ENCODE peak calls at places on chromosomes 2 and 18, in nine cellular contexts. One of them, this sample, is unnamed.

GRCh38 chr2:23691576-23691975 is 235.3 kb downstream of the ATAD2B start:
- DNase-seq in non-pigmented ciliary epithelial cell: no peak
- DNase-seq in stimulated activated naive B cell treated with anti-CD40 and anti-IgM and Interleukin-4, amounts not matched to agents 10 μg/mL and 1 μg/mL and 100 μg/mL, for 72 hours: no peak
- DNase-seq in left ventricle myocardium inferior: no peak
- DNase-seq in stimulated activated CD4-positive, alpha-beta T cell treated with anti-CD3 and anti-CD28 coated beads, Interleukin-1b, Interleukin-23, amount 100 ng/mL, for 4 hours: no peak
- DNase-seq in stimulated activated CD8-positive, alpha-beta memory T cell treated with anti-CD3 and anti-CD28 coated beads, Interleukin-15, amount 100 ng/mL, for 4 hours: no peak
- DNase-seq in RKO: no peak
- DNase-seq in heart left ventricle: no peak
- DNase-seq in fibroblast of lung: no peak
- DNase-seq in this sample: no peak

GRCh38 chr2:38146917-38147307 is 71.0 kb upstream of the CYP1B1 start:
- DNase-seq in non-pigmented ciliary epithelial cell: peak; percentile 99
- DNase-seq in stimulated activated naive B cell treated with anti-CD40 and anti-IgM and Interleukin-4, amounts not matched to agents 10 μg/mL and 1 μg/mL and 100 μg/mL, for 72 hours: peak; percentile 44
- DNase-seq in left ventricle myocardium inferior: no peak
- DNase-seq in stimulated activated CD4-positive, alpha-beta T cell treated with anti-CD3 and anti-CD28 coated beads, Interleukin-1b, Interleukin-23, amount 100 ng/mL, for 4 hours: no peak
- DNase-seq in stimulated activated CD8-positive, alpha-beta memory T cell treated with anti-CD3 and anti-CD28 coated beads, Interleukin-15, amount 100 ng/mL, for 4 hours: no peak
- DNase-seq in RKO: peak; percentile 77
- DNase-seq in heart left ventricle: no peak
- DNase-seq in fibroblast of lung: peak; percentile 99
- DNase-seq in this sample: peak; percentile 98

GRCh38 chr2:197993830-197994229 is 189.4 kb downstream of the PLCL1 start:
- DNase-seq in non-pigmented ciliary epithelial cell: no peak
- DNase-seq in stimulated activated naive B cell treated with anti-CD40 and anti-IgM and Interleukin-4, amounts not matched to agents 10 μg/mL and 1 μg/mL and 100 μg/mL, for 72 hours: no peak
- DNase-seq in left ventricle myocardium inferior: no peak
- DNase-seq in stimulated activated CD4-positive, alpha-beta T cell treated with anti-CD3 and anti-CD28 coated beads, Interleukin-1b, Interleukin-23, amount 100 ng/mL, for 4 hours: no peak
- DNase-seq in stimulated activated CD8-positive, alpha-beta memory T cell treated with anti-CD3 and anti-CD28 coated beads, Interleukin-15, amount 100 ng/mL, for 4 hours: no peak
- DNase-seq in RKO: peak; percentile 2
- DNase-seq in heart left ventricle: no peak
- DNase-seq in fibroblast of lung: peak; percentile 38
- DNase-seq in this sample: peak; percentile 81

GRCh38 chr2:155679647-155680046 is 652.9 kb downstream of the NR4A2 start:
- DNase-seq in non-pigmented ciliary epithelial cell: no peak
- DNase-seq in stimulated activated naive B cell treated with anti-CD40 and anti-IgM and Interleukin-4, amounts not matched to agents 10 μg/mL and 1 μg/mL and 100 μg/mL, for 72 hours: no peak
- DNase-seq in left ventricle myocardium inferior: no peak
- DNase-seq in stimulated activated CD4-positive, alpha-beta T cell treated with anti-CD3 and anti-CD28 coated beads, Interleukin-1b, Interleukin-23, amount 100 ng/mL, for 4 hours: no peak
- DNase-seq in stimulated activated CD8-positive, alpha-beta memory T cell treated with anti-CD3 and anti-CD28 coated beads, Interleukin-15, amount 100 ng/mL, for 4 hours: no peak
- DNase-seq in RKO: no peak
- DNase-seq in heart left ventricle: no peak
- DNase-seq in fibroblast of lung: no peak
- DNase-seq in this sample: no peak

GRCh38 chr2:36455011-36455410 is 99.4 kb downstream of the CRIM1 start:
- DNase-seq in non-pigmented ciliary epithelial cell: no peak
- DNase-seq in stimulated activated naive B cell treated with anti-CD40 and anti-IgM and Interleukin-4, amounts not matched to agents 10 μg/mL and 1 μg/mL and 100 μg/mL, for 72 hours: no peak
- DNase-seq in left ventricle myocardium inferior: no peak
- DNase-seq in stimulated activated CD4-positive, alpha-beta T cell treated with anti-CD3 and anti-CD28 coated beads, Interleukin-1b, Interleukin-23, amount 100 ng/mL, for 4 hours: no peak
- DNase-seq in stimulated activated CD8-positive, alpha-beta memory T cell treated with anti-CD3 and anti-CD28 coated beads, Interleukin-15, amount 100 ng/mL, for 4 hours: no peak
- DNase-seq in RKO: no peak
- DNase-seq in heart left ventricle: no peak
- DNase-seq in fibroblast of lung: no peak
- DNase-seq in this sample: no peak

GRCh38 chr2:76731157-76731556 is 791.0 kb downstream of the LRRTM4 start:
- DNase-seq in non-pigmented ciliary epithelial cell: no peak
- DNase-seq in stimulated activated naive B cell treated with anti-CD40 and anti-IgM and Interleukin-4, amounts not matched to agents 10 μg/mL and 1 μg/mL and 100 μg/mL, for 72 hours: no peak
- DNase-seq in left ventricle myocardium inferior: no peak
- DNase-seq in stimulated activated CD4-positive, alpha-beta T cell treated with anti-CD3 and anti-CD28 coated beads, Interleukin-1b, Interleukin-23, amount 100 ng/mL, for 4 hours: no peak
- DNase-seq in stimulated activated CD8-positive, alpha-beta memory T cell treated with anti-CD3 and anti-CD28 coated beads, Interleukin-15, amount 100 ng/mL, for 4 hours: no peak
- DNase-seq in RKO: no peak
- DNase-seq in heart left ventricle: no peak
- DNase-seq in fibroblast of lung: no peak
- DNase-seq in this sample: no peak

GRCh38 chr2:79887747-79888374 is 375.0 kb downstream of the CTNNA2 start:
- DNase-seq in non-pigmented ciliary epithelial cell: peak; percentile 28
- DNase-seq in stimulated activated naive B cell treated with anti-CD40 and anti-IgM and Interleukin-4, amounts not matched to agents 10 μg/mL and 1 μg/mL and 100 μg/mL, for 72 hours: peak; percentile 9
- DNase-seq in left ventricle myocardium inferior: no peak
- DNase-seq in stimulated activated CD4-positive, alpha-beta T cell treated with anti-CD3 and anti-CD28 coated beads, Interleukin-1b, Interleukin-23, amount 100 ng/mL, for 4 hours: no peak
- DNase-seq in stimulated activated CD8-positive, alpha-beta memory T cell treated with anti-CD3 and anti-CD28 coated beads, Interleukin-15, amount 100 ng/mL, for 4 hours: no peak
- DNase-seq in RKO: peak; percentile 61
- DNase-seq in heart left ventricle: no peak
- DNase-seq in fibroblast of lung: peak; percentile 43
- DNase-seq in this sample: peak; percentile 69

GRCh38 chr2:187912956-187913355 is 358.7 kb upstream of the TFPI start:
- DNase-seq in non-pigmented ciliary epithelial cell: no peak
- DNase-seq in stimulated activated naive B cell treated with anti-CD40 and anti-IgM and Interleukin-4, amounts not matched to agents 10 μg/mL and 1 μg/mL and 100 μg/mL, for 72 hours: no peak
- DNase-seq in left ventricle myocardium inferior: no peak
- DNase-seq in stimulated activated CD4-positive, alpha-beta T cell treated with anti-CD3 and anti-CD28 coated beads, Interleukin-1b, Interleukin-23, amount 100 ng/mL, for 4 hours: no peak
- DNase-seq in stimulated activated CD8-positive, alpha-beta memory T cell treated with anti-CD3 and anti-CD28 coated beads, Interleukin-15, amount 100 ng/mL, for 4 hours: no peak
- DNase-seq in RKO: peak; percentile 32
- DNase-seq in heart left ventricle: no peak
- DNase-seq in fibroblast of lung: no peak
- DNase-seq in this sample: no peak

GRCh38 chr2:65974067-65974723 is 460.7 kb upstream of the MEIS1 start:
- DNase-seq in non-pigmented ciliary epithelial cell: no peak
- DNase-seq in stimulated activated naive B cell treated with anti-CD40 and anti-IgM and Interleukin-4, amounts not matched to agents 10 μg/mL and 1 μg/mL and 100 μg/mL, for 72 hours: no peak
- DNase-seq in left ventricle myocardium inferior: no peak
- DNase-seq in stimulated activated CD4-positive, alpha-beta T cell treated with anti-CD3 and anti-CD28 coated beads, Interleukin-1b, Interleukin-23, amount 100 ng/mL, for 4 hours: no peak
- DNase-seq in stimulated activated CD8-positive, alpha-beta memory T cell treated with anti-CD3 and anti-CD28 coated beads, Interleukin-15, amount 100 ng/mL, for 4 hours: no peak
- DNase-seq in RKO: peak; percentile 39
- DNase-seq in heart left ventricle: no peak
- DNase-seq in fibroblast of lung: no peak
- DNase-seq in this sample: peak; percentile 31

GRCh38 chr2:86543335-86543734 is 19.9 kb downstream of the CHMP3 start:
- DNase-seq in non-pigmented ciliary epithelial cell: no peak
- DNase-seq in stimulated activated naive B cell treated with anti-CD40 and anti-IgM and Interleukin-4, amounts not matched to agents 10 μg/mL and 1 μg/mL and 100 μg/mL, for 72 hours: no peak
- DNase-seq in left ventricle myocardium inferior: no peak
- DNase-seq in stimulated activated CD4-positive, alpha-beta T cell treated with anti-CD3 and anti-CD28 coated beads, Interleukin-1b, Interleukin-23, amount 100 ng/mL, for 4 hours: no peak
- DNase-seq in stimulated activated CD8-positive, alpha-beta memory T cell treated with anti-CD3 and anti-CD28 coated beads, Interleukin-15, amount 100 ng/mL, for 4 hours: no peak
- DNase-seq in RKO: no peak
- DNase-seq in heart left ventricle: no peak
- DNase-seq in fibroblast of lung: no peak
- DNase-seq in this sample: no peak

GRCh38 chr2:240060977-240061591 is 7.8 kb upstream of the OR6B3 start:
- DNase-seq in non-pigmented ciliary epithelial cell: peak; percentile 5
- DNase-seq in stimulated activated naive B cell treated with anti-CD40 and anti-IgM and Interleukin-4, amounts not matched to agents 10 μg/mL and 1 μg/mL and 100 μg/mL, for 72 hours: peak; percentile 32
- DNase-seq in left ventricle myocardium inferior: no peak
- DNase-seq in stimulated activated CD4-positive, alpha-beta T cell treated with anti-CD3 and anti-CD28 coated beads, Interleukin-1b, Interleukin-23, amount 100 ng/mL, for 4 hours: peak; percentile 30
- DNase-seq in stimulated activated CD8-positive, alpha-beta memory T cell treated with anti-CD3 and anti-CD28 coated beads, Interleukin-15, amount 100 ng/mL, for 4 hours: no peak
- DNase-seq in RKO: peak; percentile 75
- DNase-seq in heart left ventricle: no peak
- DNase-seq in fibroblast of lung: peak; percentile 27
- DNase-seq in this sample: peak; percentile 45

GRCh38 chr18:48033770-48034650 is 103.6 kb upstream of the SMAD2 start:
- DNase-seq in non-pigmented ciliary epithelial cell: no peak
- DNase-seq in stimulated activated naive B cell treated with anti-CD40 and anti-IgM and Interleukin-4, amounts not matched to agents 10 μg/mL and 1 μg/mL and 100 μg/mL, for 72 hours: no peak
- DNase-seq in left ventricle myocardium inferior: no peak
- DNase-seq in stimulated activated CD4-positive, alpha-beta T cell treated with anti-CD3 and anti-CD28 coated beads, Interleukin-1b, Interleukin-23, amount 100 ng/mL, for 4 hours: no peak
- DNase-seq in stimulated activated CD8-positive, alpha-beta memory T cell treated with anti-CD3 and anti-CD28 coated beads, Interleukin-15, amount 100 ng/mL, for 4 hours: no peak
- DNase-seq in RKO: no peak
- DNase-seq in heart left ventricle: no peak
- DNase-seq in fibroblast of lung: no peak
- DNase-seq in this sample: no peak

GRCh38 chr2:217286833-217287232 is 427.0 kb upstream of the TNP1 start:
- DNase-seq in non-pigmented ciliary epithelial cell: peak; percentile 63
- DNase-seq in stimulated activated naive B cell treated with anti-CD40 and anti-IgM and Interleukin-4, amounts not matched to agents 10 μg/mL and 1 μg/mL and 100 μg/mL, for 72 hours: no peak
- DNase-seq in left ventricle myocardium inferior: no peak
- DNase-seq in stimulated activated CD4-positive, alpha-beta T cell treated with anti-CD3 and anti-CD28 coated beads, Interleukin-1b, Interleukin-23, amount 100 ng/mL, for 4 hours: no peak
- DNase-seq in stimulated activated CD8-positive, alpha-beta memory T cell treated with anti-CD3 and anti-CD28 coated beads, Interleukin-15, amount 100 ng/mL, for 4 hours: no peak
- DNase-seq in RKO: no peak
- DNase-seq in heart left ventricle: no peak
- DNase-seq in fibroblast of lung: peak; percentile 96
- DNase-seq in this sample: no peak

GRCh38 chr2:165070089-165070488 is 114.8 kb upstream of the SLC38A11 start:
- DNase-seq in non-pigmented ciliary epithelial cell: no peak
- DNase-seq in stimulated activated naive B cell treated with anti-CD40 and anti-IgM and Interleukin-4, amounts not matched to agents 10 μg/mL and 1 μg/mL and 100 μg/mL, for 72 hours: no peak
- DNase-seq in left ventricle myocardium inferior: no peak
- DNase-seq in stimulated activated CD4-positive, alpha-beta T cell treated with anti-CD3 and anti-CD28 coated beads, Interleukin-1b, Interleukin-23, amount 100 ng/mL, for 4 hours: no peak
- DNase-seq in stimulated activated CD8-positive, alpha-beta memory T cell treated with anti-CD3 and anti-CD28 coated beads, Interleukin-15, amount 100 ng/mL, for 4 hours: no peak
- DNase-seq in RKO: no peak
- DNase-seq in heart left ventricle: no peak
- DNase-seq in fibroblast of lung: peak; percentile 3
- DNase-seq in this sample: peak; percentile 87

GRCh38 chr18:64720781-64721464 is 572.0 kb upstream of the LINC00305 start:
- DNase-seq in non-pigmented ciliary epithelial cell: no peak
- DNase-seq in stimulated activated naive B cell treated with anti-CD40 and anti-IgM and Interleukin-4, amounts not matched to agents 10 μg/mL and 1 μg/mL and 100 μg/mL, for 72 hours: no peak
- DNase-seq in left ventricle myocardium inferior: no peak
- DNase-seq in stimulated activated CD4-positive, alpha-beta T cell treated with anti-CD3 and anti-CD28 coated beads, Interleukin-1b, Interleukin-23, amount 100 ng/mL, for 4 hours: no peak
- DNase-seq in stimulated activated CD8-positive, alpha-beta memory T cell treated with anti-CD3 and anti-CD28 coated beads, Interleukin-15, amount 100 ng/mL, for 4 hours: no peak
- DNase-seq in RKO: no peak
- DNase-seq in heart left ventricle: no peak
- DNase-seq in fibroblast of lung: no peak
- DNase-seq in this sample: peak; percentile 1

GRCh38 chr18:55280515-55280914 is 307.5 kb downstream of the TCF4 start:
- DNase-seq in non-pigmented ciliary epithelial cell: no peak
- DNase-seq in stimulated activated naive B cell treated with anti-CD40 and anti-IgM and Interleukin-4, amounts not matched to agents 10 μg/mL and 1 μg/mL and 100 μg/mL, for 72 hours: no peak
- DNase-seq in left ventricle myocardium inferior: no peak
- DNase-seq in stimulated activated CD4-positive, alpha-beta T cell treated with anti-CD3 and anti-CD28 coated beads, Interleukin-1b, Interleukin-23, amount 100 ng/mL, for 4 hours: no peak
- DNase-seq in stimulated activated CD8-positive, alpha-beta memory T cell treated with anti-CD3 and anti-CD28 coated beads, Interleukin-15, amount 100 ng/mL, for 4 hours: no peak
- DNase-seq in RKO: no peak
- DNase-seq in heart left ventricle: no peak
- DNase-seq in fibroblast of lung: no peak
- DNase-seq in this sample: no peak

GRCh38 chr18:31499157-31499524 is 1.2 kb downstream of the DSG2 start:
- DNase-seq in non-pigmented ciliary epithelial cell: no peak
- DNase-seq in stimulated activated naive B cell treated with anti-CD40 and anti-IgM and Interleukin-4, amounts not matched to agents 10 μg/mL and 1 μg/mL and 100 μg/mL, for 72 hours: no peak
- DNase-seq in left ventricle myocardium inferior: no peak
- DNase-seq in stimulated activated CD4-positive, alpha-beta T cell treated with anti-CD3 and anti-CD28 coated beads, Interleukin-1b, Interleukin-23, amount 100 ng/mL, for 4 hours: no peak
- DNase-seq in stimulated activated CD8-positive, alpha-beta memory T cell treated with anti-CD3 and anti-CD28 coated beads, Interleukin-15, amount 100 ng/mL, for 4 hours: no peak
- DNase-seq in RKO: peak; percentile 24
- DNase-seq in heart left ventricle: no peak
- DNase-seq in fibroblast of lung: no peak
- DNase-seq in this sample: no peak

GRCh38 chr2:134466141-134466540 is 212.3 kb downstream of the MGAT5 start:
- DNase-seq in non-pigmented ciliary epithelial cell: no peak
- DNase-seq in stimulated activated naive B cell treated with anti-CD40 and anti-IgM and Interleukin-4, amounts not matched to agents 10 μg/mL and 1 μg/mL and 100 μg/mL, for 72 hours: no peak
- DNase-seq in left ventricle myocardium inferior: no peak
- DNase-seq in stimulated activated CD4-positive, alpha-beta T cell treated with anti-CD3 and anti-CD28 coated beads, Interleukin-1b, Interleukin-23, amount 100 ng/mL, for 4 hours: no peak
- DNase-seq in stimulated activated CD8-positive, alpha-beta memory T cell treated with anti-CD3 and anti-CD28 coated beads, Interleukin-15, amount 100 ng/mL, for 4 hours: no peak
- DNase-seq in RKO: peak; percentile 41
- DNase-seq in heart left ventricle: no peak
- DNase-seq in fibroblast of lung: peak; percentile 17
- DNase-seq in this sample: peak; percentile 76

GRCh38 chr2:190649798-190650390 is 1.0 kb downstream of the NAB1 start:
- DNase-seq in non-pigmented ciliary epithelial cell: no peak
- DNase-seq in stimulated activated naive B cell treated with anti-CD40 and anti-IgM and Interleukin-4, amounts not matched to agents 10 μg/mL and 1 μg/mL and 100 μg/mL, for 72 hours: no peak
- DNase-seq in left ventricle myocardium inferior: no peak
- DNase-seq in stimulated activated CD4-positive, alpha-beta T cell treated with anti-CD3 and anti-CD28 coated beads, Interleukin-1b, Interleukin-23, amount 100 ng/mL, for 4 hours: no peak
- DNase-seq in stimulated activated CD8-positive, alpha-beta memory T cell treated with anti-CD3 and anti-CD28 coated beads, Interleukin-15, amount 100 ng/mL, for 4 hours: no peak
- DNase-seq in RKO: peak; percentile 57
- DNase-seq in heart left ventricle: no peak
- DNase-seq in fibroblast of lung: peak; percentile 50
- DNase-seq in this sample: peak; percentile 62

GRCh38 chr2:107235491-107236254 is 349.7 kb upstream of the ST6GAL2 start:
- DNase-seq in non-pigmented ciliary epithelial cell: no peak
- DNase-seq in stimulated activated naive B cell treated with anti-CD40 and anti-IgM and Interleukin-4, amounts not matched to agents 10 μg/mL and 1 μg/mL and 100 μg/mL, for 72 hours: no peak
- DNase-seq in left ventricle myocardium inferior: no peak
- DNase-seq in stimulated activated CD4-positive, alpha-beta T cell treated with anti-CD3 and anti-CD28 coated beads, Interleukin-1b, Interleukin-23, amount 100 ng/mL, for 4 hours: no peak
- DNase-seq in stimulated activated CD8-positive, alpha-beta memory T cell treated with anti-CD3 and anti-CD28 coated beads, Interleukin-15, amount 100 ng/mL, for 4 hours: no peak
- DNase-seq in RKO: no peak
- DNase-seq in heart left ventricle: no peak
- DNase-seq in fibroblast of lung: no peak
- DNase-seq in this sample: peak; percentile 52

GRCh38 chr2:237291138-237291792 is 122.7 kb downstream of the COL6A3 start:
- DNase-seq in non-pigmented ciliary epithelial cell: peak; percentile 97
- DNase-seq in stimulated activated naive B cell treated with anti-CD40 and anti-IgM and Interleukin-4, amounts not matched to agents 10 μg/mL and 1 μg/mL and 100 μg/mL, for 72 hours: no peak
- DNase-seq in left ventricle myocardium inferior: peak; percentile 95
- DNase-seq in stimulated activated CD4-positive, alpha-beta T cell treated with anti-CD3 and anti-CD28 coated beads, Interleukin-1b, Interleukin-23, amount 100 ng/mL, for 4 hours: no peak
- DNase-seq in stimulated activated CD8-positive, alpha-beta memory T cell treated with anti-CD3 and anti-CD28 coated beads, Interleukin-15, amount 100 ng/mL, for 4 hours: no peak
- DNase-seq in RKO: peak; percentile 90
- DNase-seq in heart left ventricle: peak; percentile 99
- DNase-seq in fibroblast of lung: peak; percentile 99
- DNase-seq in this sample: peak; percentile 45

GRCh38 chr2:109348645-109349554 is 219.9 kb downstream of the SH3RF3 start:
- DNase-seq in non-pigmented ciliary epithelial cell: no peak
- DNase-seq in stimulated activated naive B cell treated with anti-CD40 and anti-IgM and Interleukin-4, amounts not matched to agents 10 μg/mL and 1 μg/mL and 100 μg/mL, for 72 hours: no peak
- DNase-seq in left ventricle myocardium inferior: no peak
- DNase-seq in stimulated activated CD4-positive, alpha-beta T cell treated with anti-CD3 and anti-CD28 coated beads, Interleukin-1b, Interleukin-23, amount 100 ng/mL, for 4 hours: no peak
- DNase-seq in stimulated activated CD8-positive, alpha-beta memory T cell treated with anti-CD3 and anti-CD28 coated beads, Interleukin-15, amount 100 ng/mL, for 4 hours: no peak
- DNase-seq in RKO: no peak
- DNase-seq in heart left ventricle: no peak
- DNase-seq in fibroblast of lung: no peak
- DNase-seq in this sample: no peak

GRCh38 chr2:199940373-199940772 is 14.9 kb downstream of the TYW5 start:
- DNase-seq in non-pigmented ciliary epithelial cell: no peak
- DNase-seq in stimulated activated naive B cell treated with anti-CD40 and anti-IgM and Interleukin-4, amounts not matched to agents 10 μg/mL and 1 μg/mL and 100 μg/mL, for 72 hours: no peak
- DNase-seq in left ventricle myocardium inferior: no peak
- DNase-seq in stimulated activated CD4-positive, alpha-beta T cell treated with anti-CD3 and anti-CD28 coated beads, Interleukin-1b, Interleukin-23, amount 100 ng/mL, for 4 hours: no peak
- DNase-seq in stimulated activated CD8-positive, alpha-beta memory T cell treated with anti-CD3 and anti-CD28 coated beads, Interleukin-15, amount 100 ng/mL, for 4 hours: no peak
- DNase-seq in RKO: peak; percentile 80
- DNase-seq in heart left ventricle: no peak
- DNase-seq in fibroblast of lung: peak; percentile 11
- DNase-seq in this sample: peak; percentile 55

GRCh38 chr18:73679941-73680700 is 467.5 kb downstream of the FBXO15 start:
- DNase-seq in non-pigmented ciliary epithelial cell: no peak
- DNase-seq in stimulated activated naive B cell treated with anti-CD40 and anti-IgM and Interleukin-4, amounts not matched to agents 10 μg/mL and 1 μg/mL and 100 μg/mL, for 72 hours: no peak
- DNase-seq in left ventricle myocardium inferior: no peak
- DNase-seq in stimulated activated CD4-positive, alpha-beta T cell treated with anti-CD3 and anti-CD28 coated beads, Interleukin-1b, Interleukin-23, amount 100 ng/mL, for 4 hours: no peak
- DNase-seq in stimulated activated CD8-positive, alpha-beta memory T cell treated with anti-CD3 and anti-CD28 coated beads, Interleukin-15, amount 100 ng/mL, for 4 hours: no peak
- DNase-seq in RKO: no peak
- DNase-seq in heart left ventricle: no peak
- DNase-seq in fibroblast of lung: peak; percentile 80
- DNase-seq in this sample: no peak

GRCh38 chr2:28408764-28409599 is 16.3 kb downstream of the FOSL2 start:
- DNase-seq in non-pigmented ciliary epithelial cell: no peak
- DNase-seq in stimulated activated naive B cell treated with anti-CD40 and anti-IgM and Interleukin-4, amounts not matched to agents 10 μg/mL and 1 μg/mL and 100 μg/mL, for 72 hours: peak; percentile 29
- DNase-seq in left ventricle myocardium inferior: no peak
- DNase-seq in stimulated activated CD4-positive, alpha-beta T cell treated with anti-CD3 and anti-CD28 coated beads, Interleukin-1b, Interleukin-23, amount 100 ng/mL, for 4 hours: peak; percentile 53
- DNase-seq in stimulated activated CD8-positive, alpha-beta memory T cell treated with anti-CD3 and anti-CD28 coated beads, Interleukin-15, amount 100 ng/mL, for 4 hours: peak; percentile 63
- DNase-seq in RKO: no peak
- DNase-seq in heart left ventricle: no peak
- DNase-seq in fibroblast of lung: peak; percentile 98
- DNase-seq in this sample: no peak

GRCh38 chr2:54522624-54523281 is 66.6 kb downstream of the SPTBN1 start:
- DNase-seq in non-pigmented ciliary epithelial cell: no peak
- DNase-seq in stimulated activated naive B cell treated with anti-CD40 and anti-IgM and Interleukin-4, amounts not matched to agents 10 μg/mL and 1 μg/mL and 100 μg/mL, for 72 hours: peak; percentile 43
- DNase-seq in left ventricle myocardium inferior: no peak
- DNase-seq in stimulated activated CD4-positive, alpha-beta T cell treated with anti-CD3 and anti-CD28 coated beads, Interleukin-1b, Interleukin-23, amount 100 ng/mL, for 4 hours: peak; percentile 63
- DNase-seq in stimulated activated CD8-positive, alpha-beta memory T cell treated with anti-CD3 and anti-CD28 coated beads, Interleukin-15, amount 100 ng/mL, for 4 hours: peak; percentile 4
- DNase-seq in RKO: peak; percentile 46
- DNase-seq in heart left ventricle: no peak
- DNase-seq in fibroblast of lung: peak; percentile 45
- DNase-seq in this sample: peak; percentile 89

GRCh38 chr18:58225101-58225500 is 181.1 kb downstream of the NEDD4L start:
- DNase-seq in non-pigmented ciliary epithelial cell: no peak
- DNase-seq in stimulated activated naive B cell treated with anti-CD40 and anti-IgM and Interleukin-4, amounts not matched to agents 10 μg/mL and 1 μg/mL and 100 μg/mL, for 72 hours: peak; percentile 73
- DNase-seq in left ventricle myocardium inferior: no peak
- DNase-seq in stimulated activated CD4-positive, alpha-beta T cell treated with anti-CD3 and anti-CD28 coated beads, Interleukin-1b, Interleukin-23, amount 100 ng/mL, for 4 hours: no peak
- DNase-seq in stimulated activated CD8-positive, alpha-beta memory T cell treated with anti-CD3 and anti-CD28 coated beads, Interleukin-15, amount 100 ng/mL, for 4 hours: no peak
- DNase-seq in RKO: no peak
- DNase-seq in heart left ventricle: no peak
- DNase-seq in fibroblast of lung: peak; percentile 12
- DNase-seq in this sample: no peak

GRCh38 chr2:176136375-176137248 is 7.1 kb downstream of the HOXD8 start:
- DNase-seq in non-pigmented ciliary epithelial cell: no peak
- DNase-seq in stimulated activated naive B cell treated with anti-CD40 and anti-IgM and Interleukin-4, amounts not matched to agents 10 μg/mL and 1 μg/mL and 100 μg/mL, for 72 hours: no peak
- DNase-seq in left ventricle myocardium inferior: no peak
- DNase-seq in stimulated activated CD4-positive, alpha-beta T cell treated with anti-CD3 and anti-CD28 coated beads, Interleukin-1b, Interleukin-23, amount 100 ng/mL, for 4 hours: no peak
- DNase-seq in stimulated activated CD8-positive, alpha-beta memory T cell treated with anti-CD3 and anti-CD28 coated beads, Interleukin-15, amount 100 ng/mL, for 4 hours: no peak
- DNase-seq in RKO: peak; percentile 53
- DNase-seq in heart left ventricle: no peak
- DNase-seq in fibroblast of lung: no peak
- DNase-seq in this sample: peak; percentile 46

GRCh38 chr2:136653836-136654235 is 111.5 kb upstream of the THSD7B start:
- DNase-seq in non-pigmented ciliary epithelial cell: no peak
- DNase-seq in stimulated activated naive B cell treated with anti-CD40 and anti-IgM and Interleukin-4, amounts not matched to agents 10 μg/mL and 1 μg/mL and 100 μg/mL, for 72 hours: no peak
- DNase-seq in left ventricle myocardium inferior: no peak
- DNase-seq in stimulated activated CD4-positive, alpha-beta T cell treated with anti-CD3 and anti-CD28 coated beads, Interleukin-1b, Interleukin-23, amount 100 ng/mL, for 4 hours: no peak
- DNase-seq in stimulated activated CD8-positive, alpha-beta memory T cell treated with anti-CD3 and anti-CD28 coated beads, Interleukin-15, amount 100 ng/mL, for 4 hours: no peak
- DNase-seq in RKO: no peak
- DNase-seq in heart left ventricle: peak; percentile 33
- DNase-seq in fibroblast of lung: no peak
- DNase-seq in this sample: no peak

GRCh38 chr18:40692871-40693270 is 1262.2 kb upstream of the PIK3C3 start:
- DNase-seq in non-pigmented ciliary epithelial cell: peak; percentile 10
- DNase-seq in stimulated activated naive B cell treated with anti-CD40 and anti-IgM and Interleukin-4, amounts not matched to agents 10 μg/mL and 1 μg/mL and 100 μg/mL, for 72 hours: no peak
- DNase-seq in left ventricle myocardium inferior: no peak
- DNase-seq in stimulated activated CD4-positive, alpha-beta T cell treated with anti-CD3 and anti-CD28 coated beads, Interleukin-1b, Interleukin-23, amount 100 ng/mL, for 4 hours: no peak
- DNase-seq in stimulated activated CD8-positive, alpha-beta memory T cell treated with anti-CD3 and anti-CD28 coated beads, Interleukin-15, amount 100 ng/mL, for 4 hours: no peak
- DNase-seq in RKO: no peak
- DNase-seq in heart left ventricle: no peak
- DNase-seq in fibroblast of lung: peak; percentile 25
- DNase-seq in this sample: no peak

GRCh38 chr2:12192762-12193161 is 446.3 kb downstream of the LPIN1 start:
- DNase-seq in non-pigmented ciliary epithelial cell: no peak
- DNase-seq in stimulated activated naive B cell treated with anti-CD40 and anti-IgM and Interleukin-4, amounts not matched to agents 10 μg/mL and 1 μg/mL and 100 μg/mL, for 72 hours: no peak
- DNase-seq in left ventricle myocardium inferior: no peak
- DNase-seq in stimulated activated CD4-positive, alpha-beta T cell treated with anti-CD3 and anti-CD28 coated beads, Interleukin-1b, Interleukin-23, amount 100 ng/mL, for 4 hours: no peak
- DNase-seq in stimulated activated CD8-positive, alpha-beta memory T cell treated with anti-CD3 and anti-CD28 coated beads, Interleukin-15, amount 100 ng/mL, for 4 hours: no peak
- DNase-seq in RKO: no peak
- DNase-seq in heart left ventricle: no peak
- DNase-seq in fibroblast of lung: no peak
- DNase-seq in this sample: no peak

This sample was measured in mesendoderm.